ENCODE peak calls at places on chromosomes 13 and 19, in eight cellular contexts. E, U, M, X, L, K, O and G are unnamed samples.

GRCh38 chr13:83211301-83211700 is 671.0 kb downstream of the SLITRK1 start:
- DNase-seq in E (no peak), L (peak; percentile 70), M (no peak), X (no peak), U (no peak), K (no peak), O (no peak), G (no peak)

GRCh38 chr19:42459926-42460325 is 17.2 kb upstream of the CXCL17 start:
- DNase-seq in X (no peak), L (no peak), M (no peak), U (no peak), K (no peak), O (no peak), E (no peak), G (no peak)

GRCh38 chr19:36128392-36128736 is 11.5 kb upstream of the CAPNS1 start:
- DNase-seq in L (no peak), X (peak; percentile 67), K (no peak), O (peak; percentile 44), M (no peak), U (no peak), E (no peak), G (no peak)

GRCh38 chr13:112893570-112894422 is 75.2 kb upstream of the MCF2L start:
- DNase-seq in O (peak; percentile 89), U (no peak), K (no peak), M (peak; percentile 37), E (peak; percentile 12), L (peak; percentile 21), X (peak; percentile 58), G (no peak)

GRCh38 chr19:48638831-48639381 is 1.7 kb upstream of the DBP start:
- DNase-seq in K (no peak), U (peak; percentile 67), O (peak; percentile 25), X (no peak), E (no peak), L (no peak), M (no peak), G (no peak)

GRCh38 chr19:38737297-38737865 is 6.9 kb downstream of the CAPN12 start:
- DNase-seq in E (no peak), K (no peak), X (peak; percentile 51), U (no peak), L (no peak), M (no peak), O (peak; percentile 13), G (no peak)

GRCh38 chr19:49534632-49535385 is 7.0 kb downstream of the RCN3 start:
- DNase-seq in L (no peak), U (no peak), E (no peak), O (no peak), M (no peak), K (no peak), X (no peak), G (no peak)

GRCh38 chr13:94120878-94121277 is 358.6 kb downstream of the DCT start:
- DNase-seq in L (no peak), X (no peak), O (no peak), U (no peak), E (no peak), K (no peak), M (no peak), G (no peak)

GRCh38 chr19:41871573-41872383 is 5.3 kb upstream of the CD79A start:
- DNase-seq in K (peak; percentile 49), L (no peak), E (no peak), U (no peak), X (peak; percentile 62), O (no peak), M (no peak), G (peak; percentile 44)

GRCh38 chr13:47126432-47126831 is 229.6 kb upstream of the HTR2A start:
- DNase-seq in E (no peak), X (no peak), M (no peak), U (no peak), L (no peak), K (no peak), O (no peak), G (no peak)

GRCh38 chr19:32201661-32202060 is 143.7 kb upstream of the ZNF507 start:
- DNase-seq in E (peak; percentile 61), M (no peak), U (no peak), K (no peak), O (no peak), X (no peak), L (no peak), G (no peak)

GRCh38 chr19:12133069-12133468 is 7.1 kb downstream of the ZNF20 start:
- DNase-seq in M (no peak), O (no peak), U (no peak), X (no peak), E (no peak), L (no peak), K (no peak), G (no peak)

GRCh38 chr19:16627194-16627927 is 643 bp downstream of the MED26 start:
- DNase-seq in K (no peak), U (peak; percentile 74), L (no peak), X (peak; percentile 62), O (peak; percentile 28), E (peak; percentile 30), M (peak; percentile 43), G (peak; percentile 36)

DNA sequence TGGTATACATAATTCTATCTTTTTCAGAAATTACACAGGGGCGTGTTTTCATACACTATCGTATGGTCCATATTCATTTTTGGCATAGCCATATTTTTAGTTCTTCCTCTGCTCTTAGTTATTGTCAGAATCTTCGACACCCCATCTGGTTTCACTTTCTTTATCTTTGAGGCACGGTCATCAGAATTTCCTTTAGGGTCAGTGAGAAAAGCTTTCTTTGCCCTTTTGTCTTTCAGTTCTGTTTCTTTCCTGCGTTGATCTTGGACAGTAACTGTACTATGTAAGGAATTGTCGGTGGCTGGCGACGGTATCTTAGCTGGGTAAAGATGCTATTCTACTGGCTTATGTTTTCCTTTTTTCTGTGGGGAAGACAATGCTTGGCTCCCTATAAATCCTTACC is 10.6 kb upstream of the KIR2DL4 start:
- DNase-seq in U (no peak), M (no peak), K (no peak), O (no peak), L (no peak), E (no peak), X (no peak), G (no peak)
- H3K27ac ChIP-seq in U (no peak overlapping the region), M (peak overlapping the region; percentile 13), K (no peak overlapping the region), O (no peak overlapping the region), L (no peak overlapping the region), E (no peak overlapping the region), X (no peak overlapping the region), G (no peak overlapping the region)

GRCh38 chr19:29667941-29668340 is 2.7 kb downstream of the PLEKHF1 start:
- DNase-seq in O (no peak), K (peak; percentile 63), U (no peak), E (no peak), X (no peak), M (no peak), L (no peak), G (peak; percentile 76)
- H3K4me1 ChIP-seq in O (peaks cover 26% of the 10 kb centered on the region), K (peaks cover 48% of the 10 kb centered on the region), U (peaks cover 83% of the 10 kb centered on the region), E (peaks cover 18% of the 10 kb centered on the region), X (peaks cover 82% of the 10 kb centered on the region), M (peaks cover 17% of the 10 kb centered on the region), L (peaks cover 25% of the 10 kb centered on the region), G (peaks cover 64% of the 10 kb centered on the region)

DNA sequence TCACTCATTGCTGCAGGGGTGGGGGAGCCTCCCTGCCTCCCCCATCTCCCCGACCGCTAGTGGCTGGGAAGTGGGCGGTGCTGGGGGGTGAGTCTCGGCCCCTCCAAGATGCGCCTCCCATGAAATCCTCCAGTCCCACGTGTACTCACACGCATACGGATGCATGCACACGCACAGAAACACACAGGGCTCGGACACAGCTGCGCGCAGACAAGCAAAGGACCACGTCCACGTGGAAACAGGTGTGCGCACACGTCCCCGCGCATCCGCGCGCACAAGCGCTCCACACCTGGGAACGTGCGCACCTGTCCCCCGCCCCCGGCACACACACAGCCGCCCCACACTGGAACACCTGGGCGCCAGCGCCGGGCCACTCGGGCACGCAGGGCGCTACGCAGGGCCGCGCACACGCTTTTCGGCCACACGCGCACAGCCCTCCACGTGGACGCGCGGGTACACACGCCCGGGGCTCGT is 680 bp downstream of the MATK start:
- DNase-seq in O (no peak), E (no peak), L (no peak), K (no peak), U (no peak), X (no peak), M (no peak), G (no peak)
- H3K4me3 ChIP-seq in O (no peak overlapping the region), E (no peak overlapping the region), L (no peak overlapping the region), K (peak overlapping the region; percentile 64), U (peak overlapping the region; percentile 53), X (peak overlapping the region; percentile 59), M (peak overlapping the region; percentile 43), G (peak overlapping the region; percentile 58)

DNA sequence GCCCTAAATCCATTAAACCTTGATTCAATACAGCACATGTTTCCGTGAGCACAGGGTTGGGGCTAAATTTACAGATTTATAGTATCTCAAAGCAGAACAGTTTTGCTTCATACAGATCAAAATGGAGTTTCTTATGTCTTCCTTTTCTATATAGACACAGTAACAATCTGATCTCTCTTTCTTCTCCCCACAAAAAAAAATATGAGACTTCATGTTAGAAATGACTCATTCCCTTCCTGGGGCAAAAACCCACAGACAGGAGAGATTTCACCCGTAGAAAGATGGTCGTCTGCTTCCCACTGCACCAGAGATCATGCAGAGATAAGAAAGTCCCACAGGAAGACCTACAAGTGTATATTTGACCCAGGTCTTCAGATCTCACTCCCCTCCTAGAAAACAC is 7.7 kb upstream of the ZNF611 start:
- DNase-seq in E (no peak), M (no peak), X (no peak), O (no peak), U (no peak), K (no peak), L (no peak), G (no peak)
- H3K27ac ChIP-seq in E (no peak overlapping the region), M (no peak overlapping the region), X (no peak overlapping the region), O (peak overlapping the region; percentile 80), U (no peak overlapping the region), K (no peak overlapping the region), L (no peak overlapping the region), G (no peak overlapping the region)

GRCh38 chr13:30305456-30305855 is 1.9 kb downstream of the KATNAL1 start:
- DNase-seq in K (no peak), O (no peak), X (no peak), E (no peak), M (no peak), U (no peak), L (no peak), G (no peak)
- H3K4me1 ChIP-seq in K (peaks cover 3% of the 10 kb centered on the region), O (no peaks in the 10 kb centered on the region), X (peaks cover 20% of the 10 kb centered on the region), E (peaks cover 34% of the 10 kb centered on the region), M (no peaks in the 10 kb centered on the region), U (peaks cover 49% of the 10 kb centered on the region), L (peaks cover 8% of the 10 kb centered on the region), G (peaks cover 10% of the 10 kb centered on the region)